ENCODE peak calls at places on chromosomes 4 and X, in eight cellular contexts. C is C1 segment of cervical spinal cord; K is pons; D is activated T-cell treated with anti-CD3 and anti-CD28 coated beads, Interleukin-2, amount 50 U/mL, for 72 hours; Y is CD8-positive, alpha-beta T cell; V is A549; R is EL; T is BJ. N is an unnamed sample.

GRCh38 chrX:3181846-3182245 is 140.6 kb downstream of the ARSF start:
- DNase-seq in K (no peak), D (no peak), Y (no peak), R (no peak), T (no peak), V (no peak), C (no peak), N (no peak)

GRCh38 chr4:84855774-84856173 is 110.7 kb downstream of the WDFY3 start:
- DNase-seq in T (no peak), V (no peak), R (no peak), Y (no peak), K (peak; percentile 95), C (peak; percentile 20), D (no peak), N (no peak)

GRCh38 chr4:80361329-80361900 is 25.9 kb downstream of the CFAP299 start:
- DNase-seq in R (peak; percentile 33), D (no peak), K (peak; percentile 49), T (no peak), Y (no peak), V (peak; percentile 8), C (no peak), N (no peak)

GRCh38 chr4:2489841-2490552 is 21.1 kb downstream of the RNF4 start:
- DNase-seq in D (no peak), K (no peak), Y (no peak), C (no peak), T (no peak), R (no peak), V (no peak), N (no peak)

GRCh38 chr4:1192091-1192492 is 19.7 kb upstream of the SPON2 start:
- DNase-seq in T (peak; percentile 86), V (peak; percentile 80), R (peak; percentile 97), Y (no peak), K (peak; percentile 96), D (no peak), C (peak; percentile 85), N (no peak)

GRCh38 chrX:130100180-130100579 is 10.1 kb downstream of the ELF4 start:
- DNase-seq in T (peak; percentile 43), D (no peak), Y (no peak), R (peak; percentile 52), C (peak; percentile 10), K (no peak), V (no peak), N (no peak)

GRCh38 chrX:2801223-2801622 is 27.5 kb upstream of the GYG2 start:
- DNase-seq in Y (no peak), T (no peak), K (no peak), R (no peak), D (no peak), V (no peak), C (no peak), N (no peak)

GRCh38 chrX:12505127-12505526 is 286.1 kb upstream of the PRPS2 start:
- DNase-seq in D (no peak), R (no peak), V (no peak), Y (no peak), K (no peak), T (no peak), C (no peak), N (no peak)

GRCh38 chr4:53583513-53583912 is 7.8 kb downstream of the LNX1 start:
- DNase-seq in D (no peak), R (no peak), C (no peak), T (no peak), V (no peak), K (no peak), Y (no peak), N (no peak)

GRCh38 chr4:122476745-122477144 is 20.2 kb upstream of the IL2 start:
- DNase-seq in V (no peak), C (no peak), R (no peak), T (no peak), D (no peak), Y (no peak), K (no peak), N (no peak)

GRCh38 chrX:115912372-115912897 is 258.1 kb upstream of the AGTR2 start:
- DNase-seq in C (no peak), Y (no peak), R (no peak), T (no peak), V (no peak), D (no peak), K (no peak), N (no peak)

GRCh38 chr4:39435875-39436563 is 22.7 kb downstream of the RPL9 start:
- DNase-seq in K (no peak), T (no peak), V (no peak), Y (no peak), R (no peak), C (no peak), D (no peak), N (no peak)

GRCh38 chr4:140662082-140662869 is 93.5 kb upstream of the UCP1 start:
- DNase-seq in R (peak; percentile 6), V (no peak), D (no peak), C (no peak), Y (no peak), T (no peak), K (no peak), N (no peak)

GRCh38 chrX:39309721-39310152 is 508.5 kb downstream of the MID1IP1 start:
- DNase-seq in D (peak; percentile 62), R (peak; percentile 10), C (no peak), Y (peak; percentile 5), V (no peak), K (no peak), T (no peak), N (peak; percentile 42)

GRCh38 chr4:5014007-5014682 is 5.1 kb downstream of the CYTL1 start:
- DNase-seq in Y (no peak), T (no peak), V (no peak), D (no peak), C (no peak), K (no peak), R (no peak), N (no peak)

GRCh38 chr4:2941138-2942036 is 21.8 kb downstream of the NOP14 start:
- DNase-seq in Y (no peak), T (no peak), D (no peak), K (no peak), R (no peak), V (no peak), C (no peak), N (no peak)

GRCh38 chr4:2763511-2763967 is 7.4 kb upstream of the TNIP2 start:
- DNase-seq in R (no peak), Y (no peak), C (no peak), K (no peak), D (no peak), T (no peak), V (no peak), N (no peak)

GRCh38 chrX:120625366-120625765 is 4.5 kb downstream of the C1GALT1C1 start:
- DNase-seq in Y (no peak), K (no peak), V (no peak), C (no peak), D (no peak), R (peak; percentile 29), T (peak; percentile 37), N (no peak)

GRCh38 chr4:105113800-105114199 is 32.9 kb upstream of the TET2 start:
- DNase-seq in V (no peak), D (no peak), Y (no peak), R (no peak), K (peak; percentile 23), C (no peak), T (no peak), N (no peak)

GRCh38 chr4:185028625-185029024 is 10.3 kb downstream of the HELT start:
- DNase-seq in C (no peak), D (no peak), V (no peak), K (no peak), T (no peak), R (no peak), Y (no peak), N (no peak)

GRCh38 chr4:109406337-109406931 is 27.2 kb upstream of the SEC24B start:
- DNase-seq in T (peak; percentile 11), D (peak; percentile 23), C (no peak), R (peak; percentile 45), Y (no peak), K (peak; percentile 80), V (peak; percentile 21), N (no peak)

GRCh38 chr4:79598801-79599200 is 190.8 kb upstream of the GK2 start:
- DNase-seq in T (no peak), C (no peak), R (no peak), K (no peak), D (no peak), V (no peak), Y (no peak), N (no peak)

GRCh38 chr4:24137963-24138601 is 248.2 kb upstream of the PPARGC1A start:
- DNase-seq in C (no peak), T (no peak), R (no peak), K (no peak), Y (no peak), D (no peak), V (no peak), N (no peak)

GRCh38 chr4:111873801-111874200 is 271.5 kb upstream of the FAM241A start:
- DNase-seq in C (no peak), R (no peak), T (no peak), V (no peak), K (no peak), Y (no peak), D (no peak), N (no peak)

GRCh38 chrX:44675364-44676024 is 132.8 kb upstream of the FUNDC1 start:
- DNase-seq in T (peak; percentile 26), C (peak; percentile 12), K (peak; percentile 5), D (no peak), Y (no peak), V (peak; percentile 26), R (peak; percentile 85), N (no peak)

GRCh38 chrX:11239230-11239629 is 54.0 kb upstream of the AMELX start:
- DNase-seq in C (no peak), D (no peak), K (no peak), Y (no peak), T (peak; percentile 35), V (no peak), R (peak; percentile 53), N (no peak)

GRCh38 chrX:131288738-131289511 is at the start of gene IGSF1:
- DNase-seq in Y (no peak), C (peak; percentile 24), T (no peak), D (no peak), V (no peak), K (peak; percentile 68), R (no peak), N (no peak)

GRCh38 chrX:70423937-70424336 is 823 bp downstream of the GDPD2 start:
- DNase-seq in T (no peak), C (no peak), Y (no peak), R (no peak), D (no peak), V (no peak), K (no peak), N (no peak)

GRCh38 chr4:146063143-146063542 is 112.4 kb upstream of the LSM6 start:
- DNase-seq in D (no peak), K (no peak), T (no peak), R (no peak), Y (no peak), C (no peak), V (no peak), N (no peak)

GRCh38 chrX:27590044-27590443 is at the start of gene DCAF8L2:
- DNase-seq in T (no peak), C (no peak), V (no peak), R (no peak), D (no peak), K (no peak), Y (no peak), N (no peak)

GRCh38 chrX:22742174-22742573 is 257.6 kb upstream of the DDX53 start:
- DNase-seq in K (no peak), T (peak; percentile 10), Y (no peak), R (peak; percentile 34), D (no peak), V (no peak), C (no peak), N (no peak)

GRCh38 chr4:189364032-189364449 is 576.6 kb upstream of the FRG1 start:
- DNase-seq in T (no peak), D (no peak), K (no peak), C (no peak), R (no peak), Y (no peak), V (no peak), N (no peak)

GRCh38 chrX:2397648-2398340 is 103.0 kb downstream of the DHRSX start:
- DNase-seq in Y (no peak), R (peak; percentile 64), D (no peak), V (no peak), K (no peak), T (peak; percentile 4), C (no peak), N (no peak)

GRCh38 chrX:73812256-73812655 is 249.3 kb downstream of the CHIC1 start:
- DNase-seq in K (no peak), V (no peak), C (no peak), T (no peak), Y (no peak), D (no peak), R (peak; percentile 6), N (no peak)